ENCODE peak calls at places on chromosomes 11 and 22, in six cellular contexts. G, M, N, T, P and I are unnamed samples. For H3K9me3, the result is how much of the 10 kb centered on the place peaks cover.

GRCh38 chr11:134154441-134154840 is 69.3 kb downstream of the NCAPD3 start:
- ATAC-seq in P (no peak), G (no peak), T (no peak), M (no peak), N (no peak), I (no peak)

GRCh38 chr11:121829159-121829643 is 286.8 kb downstream of the BLID start:
- ATAC-seq in N (no peak), M (peak), T (peak), P (no peak), G (peak), I (peak)

GRCh38 chr11:44407211-44407996 is 97.5 kb upstream of the ALX4 start:
- ATAC-seq in M (no peak), P (no peak), T (no peak), N (no peak), G (no peak), I (no peak)

GRCh38 chr11:122215244-122215992 is 99.4 kb upstream of the BLID start:
- ATAC-seq in G (peak), T (peak), P (peak), M (peak), N (peak), I (peak)

GRCh38 chr11:90493379-90493778 is 270.5 kb upstream of the CHORDC1 start:
- ATAC-seq in N (no peak), P (no peak), G (no peak), M (no peak), T (no peak), I (no peak)

GRCh38 chr11:34252651-34253050 is 105.2 kb downstream of the ABTB2 start:
- ATAC-seq in M (no peak), P (no peak), T (no peak), G (no peak), N (peak), I (no peak)

GRCh38 chr11:84780689-84781293 is 846.4 kb downstream of the DLG2 start:
- ATAC-seq in T (no peak), M (peak), P (peak), N (no peak), G (no peak), I (no peak)

GRCh38 chr22:36191106-36191836 is 10.3 kb downstream of the APOL4 start:
- ATAC-seq in T (peak), N (peak), G (peak), P (no peak), M (peak), I (peak)

GRCh38 chr11:83035070-83035854 is 36.4 kb downstream of the RAB30 start:
- ATAC-seq in M (no peak), P (peak), G (no peak), N (no peak), T (peak), I (peak)

GRCh38 chr11:10502770-10503169 is 38.2 kb downstream of the RNF141 start:
- ATAC-seq in P (no peak), N (no peak), M (peak), T (no peak), G (peak), I (peak)

GRCh38 chr22:26642465-26643367 is 14.7 kb upstream of the MIAT start:
- ATAC-seq in G (peak), P (no peak), N (no peak), T (no peak), M (no peak), I (no peak)

GRCh38 chr11:132114185-132114584 is 743.8 kb downstream of the NTM start:
- ATAC-seq in T (peak), P (peak), N (no peak), M (peak), G (peak), I (no peak)

GRCh38 chr22:22371031-22371541 is 126.5 kb downstream of the VPREB1 start:
- ATAC-seq in P (no peak), T (no peak), N (no peak), G (peak), M (no peak), I (no peak)

GRCh38 chr22:43006016-43006505 is 8.9 kb downstream of the PACSIN2 start:
- ATAC-seq in N (no peak), M (no peak), P (no peak), G (no peak), T (no peak), I (no peak)

GRCh38 chr11:126354631-126355323 is 709 bp upstream of the ST3GAL4 start:
- ATAC-seq in G (peak), P (peak), M (no peak), T (no peak), N (no peak), I (peak)

GRCh38 chr11:34523053-34523452 is 9.5 kb upstream of the ELF5 start:
- ATAC-seq in M (no peak), N (no peak), P (no peak), T (no peak), G (no peak), I (no peak)

GRCh38 chr11:69703711-69704507 is at the start of gene FGF19:
- ATAC-seq in T (no peak), N (no peak), M (no peak), P (peak), G (no peak), I (no peak)

GRCh38 chr11:116742104-116742503 is 30.7 kb downstream of the BUD13 start:
- ATAC-seq in T (no peak), N (no peak), M (peak), G (no peak), P (no peak), I (no peak)

GRCh38 chr11:9675691-9676090 is 11.8 kb downstream of the SWAP70 start:
- ATAC-seq in P (no peak), N (no peak), G (no peak), T (no peak), M (no peak), I (no peak)

GRCh38 chr11:133918606-133919260 is 38.0 kb downstream of the IGSF9B start:
- ATAC-seq in N (no peak), M (no peak), P (no peak), G (no peak), T (no peak), I (no peak)

GRCh38 chr11:125315088-125315740 is 150.7 kb downstream of the PKNOX2 start:
- ATAC-seq in G (peak), M (no peak), P (peak), N (peak), T (no peak), I (peak)

GRCh38 chr11:4887591-4887990 is 5.9 kb downstream of the OR51T1 start:
- ATAC-seq in G (no peak), P (no peak), N (no peak), M (no peak), T (no peak), I (no peak)

GRCh38 chr22:19788661-19789225 is 28.2 kb downstream of the TBX1 start:
- ATAC-seq in T (no peak), P (no peak), N (no peak), M (no peak), G (no peak), I (no peak)
- H3K9me3 ChIP-seq in T (under half), P (under half), N (under half), M (under half), G (under half), I (under half)

DNA sequence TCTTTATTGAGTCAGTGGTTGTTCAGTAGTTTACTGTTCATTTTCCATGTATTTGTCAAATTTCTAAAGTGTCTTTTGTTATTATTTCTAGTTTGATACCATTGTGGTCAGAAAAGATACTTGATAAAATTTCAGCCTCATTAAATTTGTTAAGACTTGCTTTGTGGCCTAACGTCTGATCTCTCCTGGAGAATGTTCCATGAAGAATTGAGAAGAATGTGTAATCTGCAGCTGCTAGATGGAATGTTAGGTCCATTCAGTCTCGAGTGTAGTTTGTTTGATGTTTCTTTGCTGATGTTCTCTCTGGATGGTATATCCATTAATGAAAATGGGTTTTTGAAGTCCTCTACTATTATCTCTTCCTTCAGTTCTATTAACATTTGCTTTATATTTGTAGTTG is 394.7 kb upstream of the ANO5 start:
- ATAC-seq in G (no peak), P (no peak), T (no peak), N (no peak), M (no peak), I (no peak)
- H3K9me3 ChIP-seq in G (under half), P (under half), T (under half), N (under half), M (under half), I (under half)

DNA sequence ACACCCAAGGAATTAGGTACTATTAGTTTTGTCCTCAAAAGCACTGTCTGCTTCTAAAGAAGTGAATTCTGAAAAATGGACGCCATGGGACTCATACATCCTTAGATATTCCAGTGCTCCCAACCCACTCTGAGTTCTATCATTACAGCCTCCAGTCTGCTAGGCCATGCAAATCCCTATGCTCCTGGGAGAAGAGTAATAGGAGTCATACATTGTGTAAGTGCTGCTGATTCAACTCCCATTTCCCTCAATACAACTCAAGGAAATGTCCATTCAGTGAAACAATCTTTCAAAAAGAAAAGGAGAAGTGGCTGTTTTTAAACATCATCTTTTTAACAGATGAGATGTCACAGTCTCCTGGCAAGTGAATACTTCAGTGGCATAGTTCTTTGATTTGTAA is 590.2 kb upstream of the LRRC4C start:
- ATAC-seq in N (no peak), P (no peak), T (no peak), M (no peak), G (no peak), I (no peak)
- H3K9me3 ChIP-seq in N (under half), P (under half), T (under half), M (under half), G (under half), I (under half)

DNA sequence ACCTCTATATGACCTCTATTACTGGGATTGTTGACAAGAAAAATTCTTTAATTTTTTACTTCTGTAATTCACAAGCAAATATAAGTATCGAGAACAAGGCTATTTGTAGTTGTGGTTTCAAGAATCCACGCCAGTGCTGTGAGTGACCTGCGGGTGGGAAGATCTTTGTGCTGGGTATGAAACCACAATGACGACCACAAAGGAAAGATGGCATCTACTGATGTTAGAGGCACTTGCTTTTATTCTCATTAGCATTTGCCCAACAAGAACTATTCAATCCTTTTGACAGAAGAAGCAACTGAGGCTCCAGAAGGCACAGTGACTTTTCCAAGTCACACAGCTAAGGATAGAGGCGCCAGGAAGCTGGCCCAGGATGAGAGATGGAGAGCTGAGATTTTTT is 1054.9 kb downstream of the TBC1D22A start:
- ATAC-seq in P (no peak), M (no peak), N (no peak), T (no peak), G (no peak), I (no peak)
- H3K9me3 ChIP-seq in P (under half), M (under half), N (under half), T (under half), G (under half), I (under half)

GRCh38 chr22:49281467-49282340 is 546.0 kb downstream of the BRD1 start:
- ATAC-seq in N (no peak), G (no peak), M (no peak), T (no peak), P (peak), I (no peak)
- H3K9me3 ChIP-seq in N (under half), G (under half), M (under half), T (under half), P (under half), I (under half)

GRCh38 chr11:6843670-6844069 is 1.8 kb upstream of the OR10A5 start:
- ATAC-seq in T (no peak), N (no peak), P (no peak), G (no peak), M (no peak), I (no peak)

GRCh38 chr11:6841694-6842093 is 3.8 kb upstream of the OR10A5 start:
- ATAC-seq in G (no peak), T (no peak), P (no peak), N (no peak), M (no peak), I (no peak)

GRCh38 chr11:6850526-6850925 is 5.0 kb downstream of the OR10A5 start:
- ATAC-seq in G (no peak), M (no peak), N (no peak), T (no peak), P (no peak), I (no peak)

GRCh38 chr11:6845383-6845782 is at the start of gene OR10A5:
- ATAC-seq in G (no peak), N (no peak), T (no peak), P (no peak), M (no peak), I (no peak)
- H3K9me3 ChIP-seq in G (under half), N (under half), T (under half), P (under half), M (under half), I (under half)

GRCh38 chr11:78633516-78634310 is 59.0 kb upstream of the NARS2 start:
- ATAC-seq in P (no peak), T (no peak), G (no peak), N (no peak), M (no peak), I (no peak)

GRCh38 chr11:78635814-78636506 is 61.3 kb upstream of the NARS2 start:
- ATAC-seq in T (no peak), M (no peak), N (no peak), G (no peak), P (no peak), I (no peak)

GRCh38 chr11:78630155-78630554 is 55.5 kb upstream of the NARS2 start:
- ATAC-seq in G (no peak), N (no peak), M (no peak), T (no peak), P (no peak), I (no peak)

DNA sequence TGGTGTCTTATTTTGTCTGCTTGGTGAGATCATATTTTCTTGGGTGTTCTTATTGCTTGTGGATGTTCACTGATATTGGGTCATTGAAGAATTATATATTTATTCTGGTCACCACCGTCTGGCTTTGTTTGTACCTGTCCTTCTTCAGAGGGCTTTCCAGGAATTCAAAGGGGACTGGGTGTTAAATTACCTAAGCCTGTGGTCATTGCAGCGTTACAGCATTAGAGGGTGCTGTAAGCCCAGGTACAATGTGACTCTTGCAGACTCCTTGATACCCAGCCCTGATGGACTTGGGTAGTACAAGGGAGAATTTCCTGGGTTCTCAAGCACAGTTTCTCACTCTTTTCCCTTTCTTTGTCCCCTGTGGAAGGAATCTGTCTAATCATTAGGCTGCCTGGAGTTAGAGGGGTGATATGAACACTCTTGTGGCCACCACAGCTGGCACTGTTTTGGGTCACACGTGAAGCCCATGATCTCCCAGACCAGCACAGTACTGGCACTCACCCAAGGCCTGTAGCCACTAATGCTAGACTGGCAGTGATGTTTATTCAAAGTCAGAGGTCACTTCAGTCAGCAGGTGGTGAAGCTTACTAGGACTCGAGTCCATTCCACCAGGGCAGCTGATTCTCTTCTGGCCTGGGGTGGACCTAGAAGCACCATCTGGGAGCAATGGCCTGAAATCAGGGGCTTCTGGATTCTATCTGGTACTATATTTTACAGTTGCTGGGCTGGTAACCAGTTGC is 56.1 kb upstream of the NARS2 start:
- ATAC-seq in N (no peak), P (no peak), M (no peak), T (no peak), G (no peak), I (no peak)
- H3K9me3 ChIP-seq in N (under half), P (under half), M (under half), T (under half), G (under half), I (under half)